ENCODE peak calls at places on chromosomes 11 and 22, in four cellular contexts. Z is hepatocyte, Q is GM23248, R is mesendoderm. N is an unnamed sample. For H3K27me3, the result is how much of the 10 kb centered on the place peaks cover.

GRCh38 chr22:17964647-17965046 is 59.7 kb downstream of the MICAL3 start:
- DNase-seq in Z (no peak), Q (no peak), R (no peak), N (no peak)

GRCh38 chr22:46023558-46023981 is 46.6 kb upstream of the WNT7B start:
- DNase-seq in Z (no peak), Q (peak), R (peak), N (peak)

GRCh38 chr11:1832181-1832988 is 2.4 kb upstream of the SYT8 start:
- DNase-seq in Z (peak), Q (peak), R (peak), N (no peak)

GRCh38 chr11:35550374-35551036 is 25.1 kb upstream of the PAMR1 start:
- DNase-seq in Z (no peak), Q (peak), R (no peak), N (peak)

GRCh38 chr11:33635161-33635560 is 65.5 kb downstream of the C11orf91 start:
- DNase-seq in Z (no peak), Q (peak), R (no peak), N (peak)

GRCh38 chr22:45631839-45632238 is 39.8 kb upstream of the ATXN10 start:
- DNase-seq in Z (no peak), Q (no peak), R (no peak), N (no peak)

GRCh38 chr22:25396615-25397200 is 167.8 kb upstream of the GRK3 start:
- DNase-seq in Z (no peak), Q (no peak), R (no peak), N (no peak)

GRCh38 chr11:8235925-8236324 is 27.8 kb downstream of the LMO1 start:
- DNase-seq in Z (no peak), Q (no peak), R (no peak), N (no peak)

GRCh38 chr11:12150831-12151382 is 40.5 kb downstream of the MICAL2 start:
- DNase-seq in Z (peak), Q (peak), R (no peak), N (peak)

GRCh38 chr11:8338138-8338537 is 74.5 kb upstream of the LMO1 start:
- DNase-seq in Z (peak), Q (peak), R (peak), N (no peak)

GRCh38 chr11:14386895-14387480 is 28.0 kb upstream of the RRAS2 start:
- DNase-seq in Z (peak), Q (peak), R (peak), N (peak)

GRCh38 chr11:107777094-107777493 is 65.2 kb upstream of the SLN start:
- DNase-seq in Z (no peak), Q (no peak), R (no peak), N (no peak)

GRCh38 chr11:125079151-125079877 is 16.2 kb downstream of the SLC37A2 start:
- DNase-seq in Z (no peak), Q (no peak), R (no peak), N (peak)

GRCh38 chr11:75072582-75072981 is 24.1 kb downstream of the OR2AT4 start:
- DNase-seq in Z (no peak), Q (no peak), R (peak), N (no peak)

GRCh38 chr11:95485115-95485900 is 254.3 kb upstream of the SESN3 start:
- DNase-seq in Z (no peak), Q (peak), R (no peak), N (peak)

GRCh38 chr11:6388747-6389146 is 1.5 kb upstream of the SMPD1 start:
- DNase-seq in Z (no peak), Q (no peak), R (no peak), N (no peak)

GRCh38 chr22:43174941-43175531 is 11.9 kb downstream of the TTLL12 start:
- DNase-seq in Z (no peak), Q (no peak), R (no peak), N (no peak)

GRCh38 chr11:44979536-44980399 is 29.1 kb upstream of the TP53I11 start:
- DNase-seq in Z (no peak), Q (no peak), R (peak), N (no peak)

GRCh38 chr11:33689089-33689488 is 11.5 kb downstream of the C11orf91 start:
- DNase-seq in Z (no peak), Q (peak), R (no peak), N (no peak)

GRCh38 chr22:35612903-35613302 is 4.2 kb downstream of the MB start:
- DNase-seq in Z (no peak), Q (no peak), R (no peak), N (no peak)

GRCh38 chr11:130156108-130157022 is 3.2 kb upstream of the ST14 start:
- DNase-seq in Z (no peak), Q (peak), R (peak), N (no peak)

GRCh38 chr11:35144103-35144741 is 5.3 kb downstream of the CD44 start:
- DNase-seq in Z (no peak), Q (peak), R (no peak), N (peak)

GRCh38 chr22:29299136-29299900 is 7.1 kb upstream of the GAS2L1 start:
- DNase-seq in Z (no peak), Q (no peak), R (no peak), N (no peak)

GRCh38 chr11:33942954-33943353 is 51.1 kb upstream of the LMO2 start:
- DNase-seq in Z (no peak), Q (peak), R (no peak), N (peak)

GRCh38 chr22:33438273-33438672 is 380.1 kb upstream of the SYN3 start:
- DNase-seq in Z (peak), Q (peak), R (no peak), N (peak)

GRCh38 chr22:25081409-25081824 is 118.2 kb upstream of the CRYBB3 start:
- DNase-seq in Z (peak), Q (peak), R (peak), N (no peak)

GRCh38 chr22:47175151-47175760 is 412.8 kb downstream of the TBC1D22A start:
- DNase-seq in Z (no peak), Q (peak), R (no peak), N (no peak)

GRCh38 chr11:123806249-123806648 is at the start of gene OR6M1:
- DNase-seq in Z (no peak), Q (no peak), R (no peak), N (no peak)

GRCh38 chr11:1006762-1007161 is 29.8 kb downstream of the MUC6 start:
- DNase-seq in Z (no peak), Q (no peak), R (no peak), N (no peak)

GRCh38 chr11:43268786-43269185 is 43.0 kb upstream of the API5 start:
- DNase-seq in Z (no peak), Q (no peak), R (peak), N (no peak)

GRCh38 chr11:316031-316701 is 2.3 kb downstream of the IFITM1 start:
- DNase-seq in Z (no peak), Q (peak), R (no peak), N (no peak)

GRCh38 chr22:26547426-26547825 is 35.2 kb upstream of the TFIP11 start:
- DNase-seq in Z (no peak), Q (peak), R (no peak), N (no peak)

DNA sequence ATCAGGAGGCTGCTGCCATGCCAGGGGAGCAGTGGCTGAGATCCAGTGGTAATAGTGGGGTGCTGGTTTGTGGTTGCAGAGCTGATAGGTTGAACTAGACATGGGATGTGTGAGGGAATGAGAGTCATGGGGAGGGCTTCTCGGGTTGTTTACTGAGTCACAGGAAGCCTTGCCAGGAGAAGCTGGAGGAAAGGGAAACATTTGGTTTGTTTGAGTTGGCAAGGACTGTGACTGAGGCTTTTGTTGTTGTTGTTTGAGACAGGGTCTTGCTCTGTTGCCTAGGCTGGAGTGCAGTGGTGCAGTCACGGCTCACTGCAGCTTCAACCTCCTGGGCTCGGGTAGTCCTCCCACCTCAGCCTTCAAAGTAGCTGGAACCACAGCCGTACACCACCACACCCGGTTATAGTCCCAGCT is 49.3 kb downstream of the CABIN1 start:
- DNase-seq in Z (no peak), Q (peak), R (no peak), N (peak)
- H3K4me2 ChIP-seq in Z (no peak), Q (peak), R (no peak), N (peak)

GRCh38 chr22:38067771-38068360 is 10.7 kb downstream of the PICK1 start:
- DNase-seq in Z (no peak), Q (no peak), R (no peak), N (no peak)

GRCh38 chr22:38066381-38067027 is 9.3 kb downstream of the PICK1 start:
- DNase-seq in Z (no peak), Q (no peak), R (no peak), N (no peak)

GRCh38 chr22:38068641-38069371 is 11.6 kb downstream of the PICK1 start:
- DNase-seq in Z (no peak), Q (no peak), R (no peak), N (no peak)

GRCh38 chr22:38065539-38065938 is 8.3 kb downstream of the PICK1 start:
- DNase-seq in Z (no peak), Q (no peak), R (no peak), N (no peak)

DNA sequence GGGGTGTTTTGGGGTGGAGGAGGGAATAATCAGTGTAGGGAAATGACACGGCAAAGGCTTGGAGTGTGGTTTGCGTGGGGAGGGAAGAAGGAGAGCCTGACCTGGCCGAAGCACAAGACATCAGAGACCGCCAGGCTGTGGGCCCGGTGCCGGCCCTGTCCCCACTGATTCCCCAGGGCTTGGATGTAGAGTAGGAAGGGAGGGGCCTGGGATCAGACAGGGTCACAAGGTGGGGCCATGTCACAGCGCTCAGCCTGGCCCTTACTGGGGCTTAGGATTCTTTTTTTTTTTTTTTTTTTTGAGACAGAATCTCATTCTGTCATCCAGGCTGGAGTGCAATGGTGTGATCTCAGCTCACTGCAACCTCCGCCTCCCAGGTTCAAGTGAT is 9.8 kb downstream of the PICK1 start:
- DNase-seq in Z (no peak), Q (no peak), R (no peak), N (no peak)
- H3K27ac ChIP-seq in Z (no peak), Q (no peak), R (no peak), N (no peak)

GRCh38 chr11:70034740-70035365 is 43.3 kb upstream of the ANO1 start:
- DNase-seq in Z (no peak), Q (no peak), R (no peak), N (no peak)
- H3K27me3 ChIP-seq in Z (under half), Q (under half), R (under half), N (under half)

GRCh38 chr22:39942433-39943213 is 17.6 kb upstream of the TMA7B start:
- DNase-seq in Z (no peak), Q (no peak), R (no peak), N (no peak)

GRCh38 chr22:39938509-39938908 is 21.7 kb upstream of the TMA7B start:
- DNase-seq in Z (no peak), Q (no peak), R (no peak), N (no peak)

GRCh38 chr22:39939830-39940229 is 20.4 kb upstream of the TMA7B start:
- DNase-seq in Z (no peak), Q (no peak), R (no peak), N (no peak)

GRCh38 chr22:39941661-39942060 is 18.5 kb upstream of the TMA7B start:
- DNase-seq in Z (no peak), Q (no peak), R (no peak), N (no peak)

DNA sequence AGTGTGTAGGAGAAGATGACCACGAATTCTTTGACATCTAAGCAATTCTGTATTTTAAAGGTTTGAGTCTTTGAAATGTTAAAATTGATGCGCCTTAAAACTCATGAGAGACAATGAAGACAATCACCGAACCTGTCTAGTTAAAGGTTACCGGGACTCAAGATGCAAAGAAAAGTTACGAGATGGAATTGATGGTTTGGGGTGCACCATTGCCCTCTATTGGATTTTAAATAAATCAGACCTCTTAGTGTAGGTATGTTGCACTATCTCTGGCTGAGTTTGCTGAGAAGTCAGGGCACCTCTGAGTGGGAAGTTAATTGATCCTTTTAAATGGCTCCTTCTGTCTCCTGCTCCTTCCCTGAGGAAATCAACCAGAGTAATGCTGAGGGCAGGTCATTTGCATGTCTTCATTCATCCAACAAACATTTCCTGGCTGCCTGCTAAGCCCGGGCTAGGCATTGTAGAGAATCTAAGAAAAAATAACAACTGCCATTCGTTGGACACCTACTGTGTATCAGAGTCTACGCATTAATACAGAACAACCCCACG is 19.4 kb upstream of the TMA7B start:
- DNase-seq in Z (no peak), Q (no peak), R (peak), N (no peak)
- H3K4me2 ChIP-seq in Z (no peak), Q (no peak), R (no peak), N (no peak)

GRCh38 chr11:126156814-126157213 is 54.6 kb downstream of the RPUSD4 start:
- DNase-seq in Z (no peak), Q (no peak), R (no peak), N (no peak)

GRCh38 chr11:126159719-126160344 is 51.6 kb downstream of the RPUSD4 start:
- DNase-seq in Z (no peak), Q (no peak), R (peak), N (no peak)

GRCh38 chr11:126160345-126161145 is 50.9 kb downstream of the RPUSD4 start:
- DNase-seq in Z (no peak), Q (no peak), R (no peak), N (no peak)

GRCh38 chr11:126157326-126158030 is 54.0 kb downstream of the RPUSD4 start:
- DNase-seq in Z (no peak), Q (peak), R (no peak), N (no peak)

GRCh38 chr11:126158054-126158791 is 53.2 kb downstream of the RPUSD4 start:
- DNase-seq in Z (peak), Q (no peak), R (no peak), N (no peak)
- H3K27ac ChIP-seq in Z (peak), Q (no peak), R (no peak), N (no peak)